ENCODE peak calls at places on chromosomes 12 and 14, in four cellular contexts. One of them, this sample, is unnamed.

GRCh38 chr12:62912644-62913043 is 22.3 kb downstream of the PPM1H start:
- DNase-seq in RWPE1: no peak
- DNase-seq in MCF 10A: no peak
- DNase-seq in A549: no peak
- DNase-seq in this sample: no peak

GRCh38 chr12:56903374-56903773 is 30.8 kb downstream of the SDR9C7 start:
- DNase-seq in RWPE1: no peak
- DNase-seq in MCF 10A: no peak
- DNase-seq in A549: no peak
- DNase-seq in this sample: no peak

GRCh38 chr12:81963651-81964050 is 204.5 kb upstream of the PPFIA2 start:
- DNase-seq in RWPE1: no peak
- DNase-seq in MCF 10A: no peak
- DNase-seq in A549: no peak
- DNase-seq in this sample: no peak

GRCh38 chr12:121748218-121748570 is 35.6 kb downstream of the TMEM120B start:
- DNase-seq in RWPE1: no peak
- DNase-seq in MCF 10A: no peak
- DNase-seq in A549: peak
- DNase-seq in this sample: no peak

GRCh38 chr12:109947511-109947910 is 47.4 kb downstream of the TCHP start:
- DNase-seq in RWPE1: no peak
- DNase-seq in MCF 10A: no peak
- DNase-seq in A549: no peak
- DNase-seq in this sample: no peak

GRCh38 chr14:64682173-64682710 is 22.0 kb upstream of the PLEKHG3 start:
- DNase-seq in RWPE1: peak
- DNase-seq in MCF 10A: peak
- DNase-seq in A549: peak
- DNase-seq in this sample: no peak

GRCh38 chr12:25714219-25714984 is 161.3 kb upstream of the LMNTD1 start:
- DNase-seq in RWPE1: no peak
- DNase-seq in MCF 10A: no peak
- DNase-seq in A549: no peak
- DNase-seq in this sample: no peak

GRCh38 chr12:91998316-91998715 is 147.3 kb downstream of the BTG1 start:
- DNase-seq in RWPE1: no peak
- DNase-seq in MCF 10A: no peak
- DNase-seq in A549: no peak
- DNase-seq in this sample: no peak

GRCh38 chr12:45208604-45209487 is 7.0 kb upstream of the ANO6 start:
- DNase-seq in RWPE1: no peak
- DNase-seq in MCF 10A: peak
- DNase-seq in A549: peak
- DNase-seq in this sample: no peak

GRCh38 chr12:116427200-116427932 is 131.8 kb upstream of the MAP1LC3B2 start:
- DNase-seq in RWPE1: no peak
- DNase-seq in MCF 10A: no peak
- DNase-seq in A549: peak
- DNase-seq in this sample: no peak

GRCh38 chr12:42686514-42687172 is 97.1 kb upstream of the PRICKLE1 start:
- DNase-seq in RWPE1: no peak
- DNase-seq in MCF 10A: peak
- DNase-seq in A549: no peak
- DNase-seq in this sample: no peak

GRCh38 chr14:101034986-101035385 is 131.5 kb upstream of the RTL1 start:
- DNase-seq in RWPE1: no peak
- DNase-seq in MCF 10A: no peak
- DNase-seq in A549: no peak
- DNase-seq in this sample: no peak

GRCh38 chr12:78430501-78430900 is 434.1 kb upstream of the SYT1 start:
- DNase-seq in RWPE1: no peak
- DNase-seq in MCF 10A: no peak
- DNase-seq in A549: no peak
- DNase-seq in this sample: no peak

GRCh38 chr12:97927991-97928390 is 465.4 kb downstream of the RMST start:
- DNase-seq in RWPE1: no peak
- DNase-seq in MCF 10A: no peak
- DNase-seq in A549: no peak
- DNase-seq in this sample: no peak

GRCh38 chr14:71348817-71349216 is 441.6 kb downstream of the PCNX1 start:
- DNase-seq in RWPE1: no peak
- DNase-seq in MCF 10A: no peak
- DNase-seq in A549: no peak
- DNase-seq in this sample: no peak

GRCh38 chr12:8050600-8051250 is 15.4 kb downstream of the C3AR1 start:
- DNase-seq in RWPE1: no peak
- DNase-seq in MCF 10A: no peak
- DNase-seq in A549: no peak
- DNase-seq in this sample: no peak

GRCh38 chr14:94467728-94468520 is 8.1 kb downstream of the SERPINA9 start:
- DNase-seq in RWPE1: no peak
- DNase-seq in MCF 10A: no peak
- DNase-seq in A549: no peak
- DNase-seq in this sample: no peak

GRCh38 chr14:21494902-21495762 is 16.0 kb downstream of the METTL3 start:
- DNase-seq in RWPE1: no peak
- DNase-seq in MCF 10A: no peak
- DNase-seq in A549: no peak
- DNase-seq in this sample: no peak

GRCh38 chr14:92058006-92058917 is 18.4 kb upstream of the TRIP11 start:
- DNase-seq in RWPE1: no peak
- DNase-seq in MCF 10A: no peak
- DNase-seq in A549: no peak
- DNase-seq in this sample: no peak

GRCh38 chr12:20883288-20883687 is 72.8 kb downstream of the SLCO1B3 start:
- DNase-seq in RWPE1: no peak
- DNase-seq in MCF 10A: peak
- DNase-seq in A549: peak
- DNase-seq in this sample: no peak

GRCh38 chr12:109202770-109203169 is 86.4 kb downstream of the ACACB start:
- DNase-seq in RWPE1: no peak
- DNase-seq in MCF 10A: no peak
- DNase-seq in A549: no peak
- DNase-seq in this sample: no peak

GRCh38 chr12:59004466-59004865 is 84.2 kb upstream of the LRIG3 start:
- DNase-seq in RWPE1: no peak
- DNase-seq in MCF 10A: no peak
- DNase-seq in A549: no peak
- DNase-seq in this sample: no peak

GRCh38 chr12:21113266-21113665 is 17.7 kb upstream of the SLCO1B1 start:
- DNase-seq in RWPE1: no peak
- DNase-seq in MCF 10A: no peak
- DNase-seq in A549: no peak
- DNase-seq in this sample: no peak

GRCh38 chr12:27592548-27592947 is 68.5 kb downstream of the PPFIBP1 start:
- DNase-seq in RWPE1: peak
- DNase-seq in MCF 10A: peak
- DNase-seq in A549: peak
- DNase-seq in this sample: no peak

GRCh38 chr12:115451151-115451784 is 767.3 kb upstream of the TBX3 start:
- DNase-seq in RWPE1: no peak
- DNase-seq in MCF 10A: no peak
- DNase-seq in A549: no peak
- DNase-seq in this sample: no peak

GRCh38 chr12:119235352-119235751 is 56.6 kb downstream of the HSPB8 start:
- DNase-seq in RWPE1: no peak
- DNase-seq in MCF 10A: no peak
- DNase-seq in A549: peak
- DNase-seq in this sample: peak

GRCh38 chr14:52266179-52266578 is 1.3 kb upstream of the PTGDR start:
- DNase-seq in RWPE1: no peak
- DNase-seq in MCF 10A: peak
- DNase-seq in A549: no peak
- DNase-seq in this sample: no peak

GRCh38 chr12:80857311-80857710 is 80.4 kb downstream of the LIN7A start:
- DNase-seq in RWPE1: no peak
- DNase-seq in MCF 10A: no peak
- DNase-seq in A549: no peak
- DNase-seq in this sample: no peak

GRCh38 chr14:69712217-69712565 is 54.8 kb upstream of the SRSF5 start:
- DNase-seq in RWPE1: no peak
- DNase-seq in MCF 10A: no peak
- DNase-seq in A549: no peak
- DNase-seq in this sample: no peak

DNA sequence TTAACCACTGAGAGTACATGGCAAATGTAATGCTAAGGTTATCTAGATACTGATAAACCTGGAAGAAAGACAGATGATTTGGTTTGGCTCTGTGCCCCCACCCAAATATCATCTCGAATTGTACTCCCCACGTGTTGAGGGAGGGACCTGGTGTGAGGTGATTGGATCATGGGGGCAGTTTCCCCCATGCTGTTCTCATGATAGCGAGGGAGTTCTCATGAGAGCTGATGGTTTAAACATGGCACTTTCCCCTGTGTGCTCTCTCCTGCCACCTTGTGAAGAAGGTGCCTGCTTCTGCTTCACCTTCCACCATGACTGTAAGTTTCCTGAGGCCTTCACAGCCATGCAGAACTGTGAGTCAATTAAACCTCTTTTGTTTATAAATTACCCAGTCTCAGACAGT is 14.2 kb downstream of the NOXRED1 start:
- DNase-seq in RWPE1: no peak
- DNase-seq in MCF 10A: peak
- DNase-seq in A549: peak
- DNase-seq in this sample: peak
- TF ChIP-seq CTCF in RWPE1: peak
- TF ChIP-seq CTCF in MCF 10A: no peak
- TF ChIP-seq CTCF in A549: peak
- TF ChIP-seq CTCF in this sample: no peak

DNA sequence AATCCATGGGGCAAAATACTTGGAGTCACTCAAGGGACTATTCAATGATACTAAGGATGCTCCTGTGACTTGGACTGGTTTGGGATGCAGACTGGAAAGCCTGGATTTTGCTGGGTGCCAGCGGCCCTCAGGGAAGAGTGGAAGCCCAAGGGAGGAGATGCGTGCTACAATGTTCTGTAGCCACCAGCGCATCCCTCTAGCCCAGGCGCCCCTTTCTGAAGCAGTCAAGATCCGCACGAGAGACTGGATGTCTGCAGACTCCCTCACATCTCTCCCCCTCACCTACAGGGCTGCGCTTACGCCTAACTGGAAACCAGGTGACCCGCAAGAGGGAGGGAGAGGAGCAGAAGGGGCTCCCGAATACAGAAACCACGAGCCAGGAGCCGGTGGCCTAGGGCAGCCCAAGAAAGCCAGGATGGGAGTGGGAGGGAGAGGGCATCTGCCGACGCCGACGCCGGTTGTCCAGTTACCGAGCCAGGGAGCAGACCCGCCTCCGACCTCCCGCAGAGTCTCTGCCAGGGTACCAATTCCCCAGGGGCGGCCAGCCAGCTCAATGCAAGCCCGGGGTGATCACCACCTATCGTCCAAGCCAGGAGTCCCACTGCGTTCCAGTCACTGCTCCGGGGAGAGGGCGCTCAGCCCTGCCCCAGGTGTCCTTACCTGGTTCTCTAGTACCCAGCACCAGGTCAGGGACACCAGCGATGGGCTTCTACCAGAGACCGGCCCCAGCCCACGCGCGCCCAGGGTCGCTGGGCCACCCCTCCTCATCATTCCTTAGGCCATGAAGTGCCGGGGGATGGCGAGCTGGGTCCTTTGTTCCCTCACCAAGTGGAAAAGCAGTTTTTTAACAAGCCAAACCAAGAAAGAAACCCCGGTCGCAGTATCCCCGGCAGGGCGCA is 1.2 kb downstream of the NTN4 start:
- DNase-seq in RWPE1: no peak
- DNase-seq in MCF 10A: peak
- DNase-seq in A549: peak
- DNase-seq in this sample: peak
- TF ChIP-seq CTCF in RWPE1: peak
- TF ChIP-seq CTCF in MCF 10A: no peak
- TF ChIP-seq CTCF in A549: no peak
- TF ChIP-seq CTCF in this sample: no peak

DNA sequence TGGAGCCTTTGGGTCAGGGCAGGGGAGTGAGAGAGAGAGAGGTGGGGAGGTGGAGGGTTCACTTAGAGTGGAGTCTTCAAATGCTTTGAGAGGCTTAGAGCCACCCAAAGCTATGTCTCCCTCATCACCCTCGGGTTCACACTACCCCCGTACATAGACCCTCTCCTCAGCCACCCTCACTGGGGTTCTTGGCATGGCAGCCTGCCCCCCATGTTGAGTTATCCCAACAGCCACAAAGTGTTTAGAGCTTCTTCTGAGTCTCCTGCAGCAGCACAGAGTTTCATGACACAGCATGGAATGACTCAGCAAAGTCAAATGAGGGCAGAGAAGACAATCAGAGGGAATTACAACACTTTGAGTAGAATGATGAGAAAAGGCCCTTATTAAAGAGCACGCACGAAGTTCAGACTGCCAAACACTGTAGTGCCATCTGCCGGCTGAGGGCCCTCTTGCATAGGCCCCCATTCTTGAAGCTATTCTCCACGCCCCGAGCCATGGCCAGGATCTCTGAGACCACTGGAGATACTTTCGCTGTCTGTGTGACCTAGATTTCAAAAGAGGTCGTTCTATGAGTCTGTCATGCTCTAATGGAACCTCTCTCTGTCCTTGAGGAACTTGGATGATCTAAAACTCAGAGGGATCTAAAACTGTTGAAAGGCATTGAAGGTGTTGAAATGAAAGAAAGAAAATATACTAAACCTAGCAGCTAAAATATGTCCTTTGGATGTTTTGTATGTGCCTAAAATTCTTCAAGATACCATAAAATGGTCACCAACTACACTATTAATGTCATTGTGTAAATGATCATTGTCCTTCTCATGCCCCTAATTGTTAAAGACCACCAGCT is 221.9 kb downstream of the PELI2 start:
- DNase-seq in RWPE1: peak
- DNase-seq in MCF 10A: peak
- DNase-seq in A549: peak
- DNase-seq in this sample: peak
- TF ChIP-seq CTCF in RWPE1: peak
- TF ChIP-seq CTCF in MCF 10A: peak
- TF ChIP-seq CTCF in A549: peak
- TF ChIP-seq CTCF in this sample: peak

GRCh38 chr12:126784328-126784921 is 1482.5 kb upstream of the TMEM132C start:
- DNase-seq in RWPE1: peak
- DNase-seq in MCF 10A: peak
- DNase-seq in A549: peak
- DNase-seq in this sample: no peak
- TF ChIP-seq CTCF in RWPE1: peak
- TF ChIP-seq CTCF in MCF 10A: peak
- TF ChIP-seq CTCF in A549: peak
- TF ChIP-seq CTCF in this sample: no peak

DNA sequence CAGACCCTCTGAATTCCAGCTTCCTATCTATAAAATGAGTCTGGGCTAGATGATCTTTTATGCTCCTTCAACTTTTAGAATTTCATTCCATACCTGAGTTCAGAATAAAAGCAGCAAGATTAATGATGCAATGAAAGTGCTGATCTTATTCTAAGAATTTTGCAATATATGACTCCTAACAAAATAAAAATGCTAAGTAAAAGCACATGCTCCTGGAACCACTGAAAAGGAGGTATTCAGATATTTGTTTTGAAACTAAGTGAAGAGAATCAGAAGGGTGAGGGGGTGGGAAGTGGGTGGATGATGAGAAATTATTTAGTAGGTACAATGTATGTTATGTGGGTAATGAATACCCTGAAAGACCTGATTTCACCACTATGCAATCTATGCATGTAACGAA is 216.6 kb downstream of the PTPRO start:
- DNase-seq in RWPE1: no peak
- DNase-seq in MCF 10A: no peak
- DNase-seq in A549: no peak
- DNase-seq in this sample: no peak
- TF ChIP-seq CTCF in RWPE1: no peak
- TF ChIP-seq CTCF in MCF 10A: no peak
- TF ChIP-seq CTCF in A549: no peak
- TF ChIP-seq CTCF in this sample: no peak